ENCODE peak calls at places on chromosome 21, in nine cellular contexts. M is pancreas, E is BJ, Y is progenitor cell of endocrine pancreas, J is lower leg skin, W is WTC11, I is neural crest cell, A is foreskin fibroblast, O is PC-3. C is an unnamed sample.

GRCh38 chr21:16363563-16363962 is 633.8 kb downstream of the USP25 start:
- DNase-seq in M (no peak), E (no peak), Y (no peak), J (no peak), W (no peak), I (no peak), A (no peak), O (no peak), C (no peak)

GRCh38 chr21:27564684-27565280 is 597.9 kb upstream of the ADAMTS5 start:
- DNase-seq in M (peak), E (no peak), Y (no peak), J (no peak), W (peak), I (peak), A (peak), O (peak), C (no peak)

GRCh38 chr21:38815060-38815405 is 9.3 kb downstream of the ETS2 start:
- DNase-seq in M (no peak), E (no peak), Y (no peak), J (no peak), W (no peak), I (no peak), A (no peak), O (peak), C (no peak)

GRCh38 chr21:39071623-39072214 is 111.5 kb downstream of the PSMG1 start:
- DNase-seq in M (no peak), E (peak), Y (no peak), J (no peak), W (no peak), I (no peak), A (peak), O (peak), C (no peak)

GRCh38 chr21:18655927-18656326 is 252.3 kb upstream of the TMPRSS15 start:
- DNase-seq in M (no peak), E (no peak), Y (no peak), J (no peak), W (no peak), I (no peak), A (no peak), O (no peak), C (no peak)

GRCh38 chr21:26112127-26112742 is 58.3 kb downstream of the APP start:
- DNase-seq in M (no peak), E (no peak), Y (no peak), J (no peak), W (no peak), I (no peak), A (no peak), O (no peak), C (no peak)

GRCh38 chr21:37956772-37957171 is 40.5 kb upstream of the KCNJ6 start:
- DNase-seq in M (no peak), E (no peak), Y (no peak), J (no peak), W (no peak), I (no peak), A (no peak), O (no peak), C (no peak)

GRCh38 chr21:35932232-35932911 is 128.0 kb downstream of the SETD4 start:
- DNase-seq in M (no peak), E (peak), Y (no peak), J (peak), W (no peak), I (no peak), A (peak), O (peak), C (peak)

GRCh38 chr21:41133896-41134522 is 34.0 kb upstream of the BACE2 start:
- DNase-seq in M (no peak), E (no peak), Y (no peak), J (no peak), W (no peak), I (no peak), A (peak), O (peak), C (peak)

GRCh38 chr21:40143822-40144525 is 276.7 kb downstream of the PCP4 start:
- DNase-seq in M (peak), E (no peak), Y (peak), J (no peak), W (peak), I (peak), A (peak), O (peak), C (peak)

GRCh38 chr21:29124645-29125044 is 5.8 kb upstream of the MAP3K7CL start:
- DNase-seq in M (no peak), E (no peak), Y (no peak), J (no peak), W (no peak), I (no peak), A (no peak), O (no peak), C (no peak)

GRCh38 chr21:29130234-29130993 is at the start of gene MAP3K7CL:
- DNase-seq in M (no peak), E (peak), Y (no peak), J (peak), W (no peak), I (no peak), A (peak), O (peak), C (no peak)

GRCh38 chr21:29121759-29122158 is 8.7 kb upstream of the MAP3K7CL start:
- DNase-seq in M (no peak), E (no peak), Y (no peak), J (no peak), W (no peak), I (no peak), A (no peak), O (no peak), C (peak)

GRCh38 chr21:29125979-29126378 is 4.5 kb upstream of the MAP3K7CL start:
- DNase-seq in M (no peak), E (no peak), Y (no peak), J (no peak), W (no peak), I (no peak), A (no peak), O (no peak), C (no peak)

DNA sequence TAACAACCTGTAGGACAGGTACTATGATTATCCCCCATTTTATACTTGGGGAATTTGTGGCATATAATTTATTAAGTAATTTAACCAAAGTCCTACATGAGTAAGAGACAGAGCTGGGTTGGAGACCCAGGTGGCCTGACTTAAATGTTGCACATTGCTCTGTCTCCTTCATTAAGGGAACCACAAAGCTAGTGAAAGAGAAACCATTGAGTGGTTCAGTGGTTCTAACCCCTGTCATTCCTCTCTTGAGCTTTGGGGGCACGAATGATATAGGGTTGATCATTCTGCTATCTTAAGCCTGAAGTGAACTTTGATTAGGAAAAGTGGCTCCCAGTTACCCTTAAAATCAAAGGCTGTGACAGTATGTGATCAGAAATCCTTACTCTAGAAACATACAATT is 5.2 kb upstream of the MAP3K7CL start:
- DNase-seq in M (no peak), E (no peak), Y (no peak), J (no peak), W (no peak), I (no peak), A (no peak), O (no peak), C (peak)
- TF ChIP-seq CTCF in M (no peak), E (no peak), Y (no peak), J (no peak), W (no peak), I (no peak), A (no peak), O (no peak), C (no peak)

DNA sequence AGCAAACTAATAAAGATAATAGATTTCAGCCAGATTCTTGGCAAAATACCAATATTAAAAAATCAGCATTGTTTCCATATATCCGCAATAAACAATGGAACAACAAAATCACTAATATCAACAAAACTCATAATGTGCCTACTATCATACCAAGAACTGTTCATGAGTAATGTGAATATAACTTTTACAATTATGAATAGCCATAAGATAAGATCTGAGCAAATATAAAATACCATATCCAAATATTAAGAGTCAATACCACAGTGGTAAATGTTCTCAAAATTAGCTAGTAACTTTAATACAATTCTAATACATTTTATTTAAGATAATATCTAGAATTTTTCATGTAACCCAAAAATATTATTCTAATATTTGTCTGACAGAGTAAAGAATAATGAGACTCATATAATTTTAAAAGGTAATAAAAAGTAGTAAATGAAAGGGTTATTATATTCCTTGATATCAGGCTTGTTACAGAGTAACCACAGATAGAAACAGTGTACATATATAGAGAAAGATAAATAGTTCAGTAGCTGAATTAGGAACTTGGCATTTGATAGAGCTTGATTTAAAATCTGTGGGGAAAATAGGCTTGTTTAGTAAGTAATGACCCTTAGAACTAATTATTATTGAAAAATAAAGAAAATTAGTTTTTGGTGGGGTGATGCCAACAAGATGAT is 2126.6 kb downstream of the MRPL39 start:
- DNase-seq in M (no peak), E (no peak), Y (no peak), J (no peak), W (no peak), I (no peak), A (no peak), O (peak), C (no peak)
- TF ChIP-seq CTCF in M (no peak), E (no peak), Y (no peak), J (no peak), W (no peak), I (no peak), A (no peak), O (no peak), C (no peak)

GRCh38 chr21:31872452-31873274 is at the start of gene HUNK:
- DNase-seq in M (peak), E (no peak), Y (peak), J (peak), W (peak), I (peak), A (no peak), O (no peak), C (peak)
- TF ChIP-seq CTCF in M (no peak), E (peak), Y (no peak), J (no peak), W (no peak), I (peak), A (peak), O (no peak), C (no peak)

DNA sequence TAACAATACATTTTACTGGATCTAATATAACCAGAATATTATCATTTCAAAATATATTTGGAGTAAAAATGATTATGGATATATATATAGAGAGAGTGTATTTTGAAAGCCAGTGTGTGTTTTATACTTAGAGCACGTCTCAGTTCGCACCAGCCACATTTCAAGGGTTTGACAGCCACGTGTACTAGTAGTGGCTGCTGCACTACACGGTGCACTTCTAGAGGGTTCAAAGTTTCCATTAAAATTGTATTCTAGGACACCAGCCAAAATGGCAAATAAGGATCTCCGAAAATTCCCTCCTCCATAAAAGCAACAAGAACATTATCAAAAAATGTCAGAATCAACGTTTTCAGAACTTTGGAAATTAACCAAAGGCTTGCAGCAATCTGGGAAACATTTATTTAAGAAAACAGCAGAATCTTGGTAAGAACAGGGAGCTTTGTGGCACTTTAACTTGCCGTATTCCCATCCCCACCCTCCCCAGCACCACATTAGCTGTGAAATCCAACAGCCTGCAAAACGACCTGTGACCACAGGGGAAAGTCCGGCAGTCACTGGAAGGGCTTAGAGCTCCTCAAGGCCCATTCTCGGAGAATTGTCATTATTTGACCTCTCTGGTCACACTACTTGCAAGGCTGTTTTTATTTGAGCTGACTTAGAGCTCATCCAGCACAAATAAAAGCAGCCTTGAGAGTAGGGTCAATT is 33.5 kb upstream of the MRPS6 start:
- DNase-seq in M (no peak), E (no peak), Y (no peak), J (no peak), W (no peak), I (no peak), A (no peak), O (no peak), C (no peak)
- TF ChIP-seq CTCF in M (no peak), E (no peak), Y (peak), J (no peak), W (no peak), I (no peak), A (no peak), O (no peak), C (no peak)

DNA sequence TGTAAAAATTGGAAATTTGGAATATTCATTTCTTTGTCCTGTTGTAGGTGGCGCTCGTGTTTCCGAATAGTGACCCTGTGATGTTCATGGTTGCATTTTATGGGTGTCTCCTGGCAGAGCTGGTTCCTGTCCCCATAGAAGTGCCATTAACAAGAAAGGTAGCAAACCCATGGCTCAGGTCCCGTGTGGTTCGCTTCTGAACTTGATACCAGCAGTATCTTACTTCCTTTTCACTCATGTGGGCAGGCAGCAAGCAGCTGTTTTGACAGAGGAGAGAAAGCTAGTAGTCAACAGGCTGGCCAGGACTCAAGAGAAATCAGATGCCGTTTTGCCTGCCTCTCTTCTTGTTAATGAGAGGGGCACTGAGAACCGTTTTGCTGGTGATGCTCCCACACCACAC is 72.8 kb downstream of the S100B start:
- DNase-seq in M (no peak), E (no peak), Y (no peak), J (no peak), W (no peak), I (no peak), A (no peak), O (no peak), C (no peak)
- TF ChIP-seq CTCF in M (no peak), E (no peak), Y (no peak), J (no peak), W (no peak), I (no peak), A (no peak), O (no peak), C (no peak)

C was measured in GM20000.